ENCODE peak calls at places on chromosomes 7 and 10, in five cellular contexts. One of them, this sample, is unnamed. For H3K4me1, the result is how much of the 10 kb centered on the place peaks cover.

GRCh38 chr7:132488634-132489302 is 87.5 kb downstream of the PLXNA4 start:
- DNase-seq in H1: no peak
- DNase-seq in HepG2: no peak
- DNase-seq in GM12878: no peak
- DNase-seq in K562: no peak
- DNase-seq in this sample: no peak

GRCh38 chr7:31410265-31410664 is 69.7 kb upstream of the NEUROD6 start:
- DNase-seq in H1: no peak
- DNase-seq in HepG2: no peak
- DNase-seq in GM12878: no peak
- DNase-seq in K562: no peak
- DNase-seq in this sample: no peak

GRCh38 chr7:37069336-37069735 is 345.0 kb upstream of the AOAH start:
- DNase-seq in H1: no peak
- DNase-seq in HepG2: no peak
- DNase-seq in GM12878: no peak
- DNase-seq in K562: no peak
- DNase-seq in this sample: no peak

GRCh38 chr7:72924748-72925545 is at the start of gene POM121:
- DNase-seq in H1: peak
- DNase-seq in HepG2: peak
- DNase-seq in GM12878: peak
- DNase-seq in K562: peak
- DNase-seq in this sample: peak

GRCh38 chr7:27419581-27420177 is 177.1 kb downstream of the EVX1 start:
- DNase-seq in H1: no peak
- DNase-seq in HepG2: no peak
- DNase-seq in GM12878: no peak
- DNase-seq in K562: no peak
- DNase-seq in this sample: no peak

GRCh38 chr10:121596668-121597503 is 1.4 kb downstream of the FGFR2 start:
- DNase-seq in H1: peak
- DNase-seq in HepG2: no peak
- DNase-seq in GM12878: no peak
- DNase-seq in K562: no peak
- DNase-seq in this sample: no peak

GRCh38 chr7:123057926-123058325 is 62.4 kb upstream of the TAS2R16 start:
- DNase-seq in H1: no peak
- DNase-seq in HepG2: no peak
- DNase-seq in GM12878: no peak
- DNase-seq in K562: no peak
- DNase-seq in this sample: no peak

GRCh38 chr10:93383562-93383981 is 98.6 kb downstream of the MYOF start:
- DNase-seq in H1: no peak
- DNase-seq in HepG2: no peak
- DNase-seq in GM12878: no peak
- DNase-seq in K562: no peak
- DNase-seq in this sample: no peak

GRCh38 chr10:128421731-128422130 is 295.5 kb upstream of the MKI67 start:
- DNase-seq in H1: no peak
- DNase-seq in HepG2: peak
- DNase-seq in GM12878: no peak
- DNase-seq in K562: no peak
- DNase-seq in this sample: no peak

GRCh38 chr10:3375505-3375904 is 202.9 kb upstream of the PITRM1 start:
- DNase-seq in H1: no peak
- DNase-seq in HepG2: no peak
- DNase-seq in GM12878: no peak
- DNase-seq in K562: no peak
- DNase-seq in this sample: no peak

GRCh38 chr7:26292768-26293560 is 1.3 kb downstream of the SNX10 start:
- DNase-seq in H1: no peak
- DNase-seq in HepG2: peak
- DNase-seq in GM12878: no peak
- DNase-seq in K562: no peak
- DNase-seq in this sample: no peak

GRCh38 chr10:78336402-78336791 is 302.7 kb downstream of the RPS24 start:
- DNase-seq in H1: no peak
- DNase-seq in HepG2: no peak
- DNase-seq in GM12878: no peak
- DNase-seq in K562: no peak
- DNase-seq in this sample: no peak

GRCh38 chr7:134891262-134892001 is 94.9 kb upstream of the AGBL3 start:
- DNase-seq in H1: peak
- DNase-seq in HepG2: peak
- DNase-seq in GM12878: no peak
- DNase-seq in K562: no peak
- DNase-seq in this sample: peak

GRCh38 chr10:86217386-86218080 is 149.1 kb downstream of the GRID1 start:
- DNase-seq in H1: no peak
- DNase-seq in HepG2: no peak
- DNase-seq in GM12878: no peak
- DNase-seq in K562: no peak
- DNase-seq in this sample: no peak
- TF ChIP-seq HDAC2 in H1: no peak
- TF ChIP-seq HDAC2 in HepG2: no peak
- TF ChIP-seq HDAC2 in GM12878: no peak
- TF ChIP-seq HDAC2 in K562: no peak
- TF ChIP-seq HDAC2 in this sample: no peak

DNA sequence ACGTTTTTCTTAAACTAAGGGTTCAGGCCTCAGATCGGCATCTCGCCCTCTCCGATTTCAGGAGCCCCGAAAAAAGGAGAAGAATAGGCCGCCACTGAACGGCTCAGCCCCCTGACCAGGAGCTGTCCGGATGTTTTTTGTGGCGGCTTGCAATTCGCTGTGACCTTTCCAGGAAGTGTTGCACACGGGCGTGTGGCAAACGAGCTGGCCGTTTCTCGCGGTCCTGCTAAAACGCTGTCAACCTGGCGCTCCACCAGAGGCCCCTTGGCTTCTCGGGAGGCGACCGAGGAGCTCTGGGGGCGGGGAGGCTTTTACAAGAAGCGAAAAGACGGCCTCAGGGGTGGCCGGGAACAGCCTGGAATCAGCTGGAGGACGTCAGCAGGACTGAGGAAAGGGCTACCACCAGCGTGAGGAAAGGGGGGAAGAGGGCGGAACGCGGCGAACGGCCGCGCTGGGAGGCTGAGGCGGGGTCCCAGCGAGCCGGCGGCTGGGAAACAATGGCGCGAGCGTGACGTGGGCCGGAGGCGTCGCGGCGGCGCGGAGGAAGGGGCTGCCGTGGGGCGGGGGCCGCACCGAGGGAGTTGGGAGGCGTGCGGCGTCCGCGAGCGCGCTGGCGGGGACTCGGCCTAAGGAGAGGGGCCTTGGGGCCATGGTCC is 493 bp downstream of the NT5C2 start:
- DNase-seq in H1: no peak
- DNase-seq in HepG2: peak
- DNase-seq in GM12878: no peak
- DNase-seq in K562: peak
- DNase-seq in this sample: peak
- H3K4me1 ChIP-seq in H1: under half
- H3K4me1 ChIP-seq in HepG2: half or more
- H3K4me1 ChIP-seq in GM12878: under half
- H3K4me1 ChIP-seq in K562: under half
- H3K4me1 ChIP-seq in this sample: half or more

DNA sequence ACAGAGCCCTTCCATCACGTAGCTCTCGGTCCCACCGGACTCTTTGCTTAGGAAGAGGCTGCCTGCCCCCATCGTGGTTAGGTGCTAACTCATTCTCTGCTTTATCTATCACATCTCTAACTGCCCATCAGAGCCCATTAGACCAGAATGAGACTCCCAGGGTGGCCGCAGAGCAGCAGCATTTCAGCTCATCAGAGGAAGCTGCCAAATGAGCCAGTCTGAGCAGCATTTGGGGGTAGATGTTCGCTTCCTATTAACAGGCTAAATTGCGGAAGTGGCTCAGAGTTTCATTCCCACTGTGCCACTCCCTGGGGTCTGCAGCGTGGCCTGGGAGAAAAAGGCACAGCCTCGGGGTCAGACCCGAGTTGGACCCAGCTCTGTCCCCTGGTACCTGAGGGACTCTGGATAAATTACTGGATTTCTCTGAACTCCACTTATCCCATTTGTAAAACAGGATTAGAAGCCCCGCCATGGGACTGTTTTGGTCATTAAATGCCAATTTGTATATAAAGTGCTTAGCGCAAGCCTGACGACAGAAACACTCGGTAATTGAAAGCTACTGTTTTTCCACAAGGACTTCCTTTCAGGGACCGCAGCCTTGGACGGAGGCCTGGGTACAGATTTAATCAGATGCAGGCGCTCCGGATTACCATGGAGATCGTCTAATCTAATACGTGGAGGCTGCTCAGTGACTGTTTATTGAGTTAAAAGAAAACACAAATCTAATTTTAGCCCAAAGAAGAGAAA is 73.7 kb upstream of the PRLHR start:
- DNase-seq in H1: no peak
- DNase-seq in HepG2: no peak
- DNase-seq in GM12878: no peak
- DNase-seq in K562: peak
- DNase-seq in this sample: no peak
- TF ChIP-seq HDAC2 in H1: no peak
- TF ChIP-seq HDAC2 in HepG2: no peak
- TF ChIP-seq HDAC2 in GM12878: no peak
- TF ChIP-seq HDAC2 in K562: no peak
- TF ChIP-seq HDAC2 in this sample: no peak

DNA sequence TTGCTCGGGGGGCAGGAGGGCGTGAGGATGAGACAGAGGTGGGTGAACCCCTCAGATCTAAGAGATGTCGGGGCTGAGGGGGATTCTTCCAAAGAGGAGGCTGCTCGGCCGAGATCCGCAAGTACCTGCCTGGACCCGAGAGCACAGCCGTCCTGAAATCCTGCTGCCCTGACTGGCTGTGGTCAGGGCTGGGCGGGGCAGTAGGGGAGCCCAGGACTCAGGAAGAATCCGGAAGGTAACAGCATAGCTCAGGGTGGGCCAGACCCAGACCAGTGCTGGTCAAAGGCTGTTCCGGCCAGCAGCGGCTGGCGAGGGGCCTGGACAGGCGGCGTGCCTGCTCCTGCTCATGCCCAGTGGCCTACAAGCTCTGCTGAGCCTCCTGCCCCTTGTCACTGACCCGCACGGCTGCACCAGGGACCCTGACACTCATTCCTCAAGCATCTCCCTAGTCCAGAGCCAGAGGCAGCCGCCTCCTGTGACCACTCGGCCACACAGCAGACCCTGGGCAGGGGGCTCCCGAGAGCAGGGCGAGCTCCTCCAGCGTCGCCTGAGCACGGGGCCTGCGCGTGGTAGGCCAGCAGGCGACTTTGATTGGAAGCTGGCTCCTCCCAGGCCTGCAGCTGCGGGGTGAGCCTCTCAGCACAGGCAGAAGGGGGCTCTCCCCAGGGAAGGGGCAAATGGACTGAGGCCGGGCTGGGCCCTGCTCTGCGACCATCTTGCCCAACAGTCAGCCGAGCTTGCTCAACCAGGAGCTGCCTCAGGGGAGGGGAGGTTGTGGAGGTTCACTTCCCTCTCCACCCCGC is 3.1 kb upstream of the ADAP1 start:
- DNase-seq in H1: no peak
- DNase-seq in HepG2: peak
- DNase-seq in GM12878: no peak
- DNase-seq in K562: no peak
- DNase-seq in this sample: no peak
- H3K4me1 ChIP-seq in H1: under half
- H3K4me1 ChIP-seq in HepG2: half or more
- H3K4me1 ChIP-seq in GM12878: under half
- H3K4me1 ChIP-seq in K562: under half
- H3K4me1 ChIP-seq in this sample: under half

GRCh38 chr7:155729847-155730246 is 82.4 kb downstream of the SHH start:
- DNase-seq in H1: no peak
- DNase-seq in HepG2: no peak
- DNase-seq in GM12878: no peak
- DNase-seq in K562: no peak
- DNase-seq in this sample: no peak
- TF ChIP-seq HDAC2 in H1: no peak
- TF ChIP-seq HDAC2 in HepG2: no peak
- TF ChIP-seq HDAC2 in GM12878: no peak
- TF ChIP-seq HDAC2 in K562: no peak
- TF ChIP-seq HDAC2 in this sample: no peak

DNA sequence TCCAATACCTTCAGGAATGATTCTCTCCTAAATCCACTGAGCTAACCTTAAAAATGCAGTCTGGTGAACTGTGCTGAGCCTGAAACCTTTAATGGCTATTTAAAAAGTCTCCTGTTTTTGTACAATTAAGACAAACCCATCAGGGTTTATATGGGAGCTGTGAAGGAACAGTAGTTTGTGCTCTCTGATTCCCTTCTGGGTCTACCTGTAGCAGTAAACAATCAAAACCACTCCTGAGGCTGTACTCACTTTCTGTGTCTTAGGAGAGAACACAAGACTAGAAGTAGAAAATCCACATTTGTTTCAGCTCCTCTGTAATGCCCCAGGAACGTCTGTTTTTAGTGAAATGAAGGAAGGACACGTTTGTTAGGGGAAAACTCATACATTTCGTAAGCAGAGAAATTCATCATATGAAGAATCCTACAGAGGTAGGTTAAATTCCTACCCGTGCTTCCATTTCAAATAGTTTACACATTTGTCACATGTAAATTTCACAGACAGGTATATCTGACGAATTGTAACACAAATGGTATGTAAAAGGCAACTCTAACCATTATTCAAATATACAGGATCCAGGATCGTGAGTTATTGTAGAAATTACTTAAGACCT is 2.6 kb downstream of the CUX1 start:
- DNase-seq in H1: no peak
- DNase-seq in HepG2: no peak
- DNase-seq in GM12878: no peak
- DNase-seq in K562: no peak
- DNase-seq in this sample: no peak
- H3K4me1 ChIP-seq in H1: under half
- H3K4me1 ChIP-seq in HepG2: under half
- H3K4me1 ChIP-seq in GM12878: under half
- H3K4me1 ChIP-seq in K562: under half
- H3K4me1 ChIP-seq in this sample: under half

DNA sequence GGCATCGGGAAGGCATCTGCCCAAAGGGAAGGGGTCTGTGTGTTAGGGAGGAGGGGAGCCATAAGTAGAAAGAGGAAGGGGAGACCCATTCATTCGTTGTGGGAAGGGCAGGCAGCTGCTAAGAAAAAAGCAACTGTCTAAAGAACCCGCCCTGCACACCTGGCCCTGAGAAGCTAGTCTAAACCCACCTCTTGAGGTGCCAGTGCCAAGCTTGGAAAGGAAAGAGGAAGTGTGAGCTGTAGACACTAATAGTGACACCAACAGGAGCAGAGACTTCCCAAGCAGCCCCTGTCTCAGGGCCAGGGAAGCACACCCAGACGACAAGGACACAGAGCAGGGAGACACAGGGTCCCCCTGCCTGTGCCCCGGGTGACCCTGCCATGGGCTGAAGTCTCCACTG is 40.8 kb upstream of the PRSS58 start:
- DNase-seq in H1: no peak
- DNase-seq in HepG2: no peak
- DNase-seq in GM12878: no peak
- DNase-seq in K562: no peak
- DNase-seq in this sample: no peak
- TF ChIP-seq HDAC2 in H1: no peak
- TF ChIP-seq HDAC2 in HepG2: no peak
- TF ChIP-seq HDAC2 in GM12878: no peak
- TF ChIP-seq HDAC2 in K562: no peak
- TF ChIP-seq HDAC2 in this sample: no peak

GRCh38 chr7:55537458-55537825 is 34.9 kb downstream of the VOPP1 start:
- DNase-seq in H1: no peak
- DNase-seq in HepG2: no peak
- DNase-seq in GM12878: no peak
- DNase-seq in K562: no peak
- DNase-seq in this sample: no peak
- H3K4me1 ChIP-seq in H1: under half
- H3K4me1 ChIP-seq in HepG2: half or more
- H3K4me1 ChIP-seq in GM12878: half or more
- H3K4me1 ChIP-seq in K562: under half
- H3K4me1 ChIP-seq in this sample: under half

This sample was measured in A549.